ENCODE peak calls at places on chromosomes 3 and 15, in seven cellular contexts. X, S, I, F, Q, H and D are unnamed samples.

GRCh38 chr3:76638006-76638405 is 401.9 kb upstream of the ROBO2 start:
- DNase-seq in F (no peak), I (no peak), X (no peak), S (no peak), H (no peak), Q (no peak), D (no peak)

GRCh38 chr3:157429703-157430102 is 6.9 kb upstream of the PTX3 start:
- DNase-seq in X (no peak), H (no peak), I (no peak), S (no peak), F (no peak), Q (no peak), D (no peak)

GRCh38 chr3:125310623-125311076 is 64.5 kb downstream of the ZNF148 start:
- DNase-seq in S (no peak), F (peak; percentile 43), H (peak; percentile 10), I (peak; percentile 4), X (peak; percentile 37), Q (no peak), D (no peak)

GRCh38 chr15:29043731-29044485 is 158.1 kb downstream of the APBA2 start:
- DNase-seq in F (no peak), H (no peak), Q (no peak), X (no peak), S (no peak), I (no peak), D (no peak)

GRCh38 chr3:171994646-171995441 is 44.5 kb upstream of the FNDC3B start:
- DNase-seq in S (no peak), I (no peak), X (no peak), Q (no peak), H (no peak), F (no peak), D (no peak)

GRCh38 chr3:102307442-102307841 is 127.4 kb upstream of the ZPLD1 start:
- DNase-seq in F (no peak), Q (no peak), H (no peak), S (no peak), X (no peak), I (no peak), D (no peak)

GRCh38 chr3:188179006-188179966 is 25.3 kb downstream of the LPP start:
- DNase-seq in S (no peak), H (no peak), F (no peak), Q (no peak), X (no peak), I (no peak), D (no peak)

GRCh38 chr3:97340940-97341339 is 423.6 kb upstream of the ARL6 start:
- DNase-seq in S (no peak), Q (no peak), I (no peak), H (no peak), X (no peak), F (no peak), D (no peak)

GRCh38 chr3:134049676-134050075 is 20.0 kb upstream of the SLCO2A1 start:
- DNase-seq in X (no peak), I (no peak), Q (no peak), H (no peak), F (no peak), S (no peak), D (no peak)